ENCODE peak calls at places on chromosomes 7 and 10, in four cellular contexts. A is pancreas, T is fibroblast of mammary gland, S is HEK293T. G is an unnamed sample.

GRCh38 chr7:134789967-134790685 is 10.7 kb downstream of the CALD1 start:
- DNase-seq in S (no peak), A (no peak), T (peak), G (peak)

GRCh38 chr10:16967000-16967865 is 150.0 kb upstream of the RSU1 start:
- DNase-seq in T (peak), A (no peak), S (no peak), G (no peak)

GRCh38 chr10:13001041-13001886 is at the start of gene CCDC3:
- DNase-seq in T (no peak), S (peak), A (peak), G (peak)

GRCh38 chr10:96587255-96588059 is 645 bp upstream of the TM9SF3 start:
- DNase-seq in S (no peak), A (no peak), T (peak), G (peak)

GRCh38 chr7:2720024-2720423 is 32.0 kb downstream of the AMZ1 start:
- DNase-seq in A (peak), S (no peak), T (no peak), G (no peak)

GRCh38 chr10:110529596-110530011 is 31.9 kb downstream of the DUSP5 start:
- DNase-seq in T (no peak), A (no peak), S (no peak), G (no peak)

GRCh38 chr7:114502454-114503254 is 88.0 kb downstream of the FOXP2 start:
- DNase-seq in S (peak), T (peak), A (no peak), G (no peak)

GRCh38 chr10:26697922-26698608 is 564 bp downstream of the PDSS1 start:
- DNase-seq in S (peak), A (peak), T (peak), G (no peak)

GRCh38 chr7:83162402-83163256 is at the start of gene PCLO:
- DNase-seq in S (peak), A (peak), T (peak), G (peak)

GRCh38 chr10:132539431-132539839 is 1.8 kb downstream of the INPP5A start:
- DNase-seq in A (peak), S (no peak), T (no peak), G (peak)

GRCh38 chr10:53664620-53665019 is 892.0 kb upstream of the MBL2 start:
- DNase-seq in A (no peak), S (no peak), T (no peak), G (peak)

GRCh38 chr10:125157473-125157865 is 2.9 kb downstream of the CTBP2 start:
- DNase-seq in S (no peak), T (no peak), A (no peak), G (no peak)

GRCh38 chr10:103759100-103759781 is 96.1 kb downstream of the SH3PXD2A start:
- DNase-seq in S (no peak), A (no peak), T (peak), G (peak)

GRCh38 chr7:44706788-44707557 is 41.7 kb upstream of the ZMIZ2 start:
- DNase-seq in A (no peak), T (no peak), S (no peak), G (no peak)

GRCh38 chr7:112571852-112572607 is 91.2 kb downstream of the LSMEM1 start:
- DNase-seq in A (no peak), S (no peak), T (no peak), G (no peak)

G was measured in left colon.